ENCODE peak calls at places on chromosomes 12 and 14, in six cellular contexts. T is fibroblast of the conjunctiva; E is CD8-positive, alpha-beta T cell; H is activated naive CD4-positive, alpha-beta T cell treated with anti-CD3 and anti-CD28 coated beads for 36 hours; B is non-pigmented ciliary epithelial cell; C is stimulated activated CD4-positive, alpha-beta T cell treated with anti-CD3 and anti-CD28 coated beads, Interleukin-15, amount 100 ng/mL, for 1 hour. G is an unnamed sample.

GRCh38 chr12:131608740-131609665 is 101.9 kb upstream of the SFSWAP start:
- DNase-seq in T (peak), E (peak), H (peak), B (peak), C (peak), G (no peak)

GRCh38 chr12:118237053-118237665 is 101.2 kb downstream of the PEBP1 start:
- DNase-seq in T (no peak), E (no peak), H (no peak), B (no peak), C (no peak), G (no peak)

GRCh38 chr14:55707365-55707804 is 127.4 kb downstream of the KTN1 start:
- DNase-seq in T (peak), E (no peak), H (no peak), B (peak), C (no peak), G (no peak)

GRCh38 chr12:27491226-27491625 is 32.8 kb upstream of the PPFIBP1 start:
- DNase-seq in T (no peak), E (no peak), H (no peak), B (no peak), C (no peak), G (no peak)

GRCh38 chr14:72714094-72714493 is 179.8 kb downstream of the DPF3 start:
- DNase-seq in T (no peak), E (peak), H (peak), B (no peak), C (no peak), G (no peak)

GRCh38 chr14:71169861-71170260 is 262.6 kb downstream of the PCNX1 start:
- DNase-seq in T (no peak), E (no peak), H (no peak), B (no peak), C (no peak), G (no peak)

GRCh38 chr12:42846782-42847181 is 257.2 kb upstream of the PRICKLE1 start:
- DNase-seq in T (no peak), E (no peak), H (no peak), B (no peak), C (no peak), G (no peak)

GRCh38 chr12:88693837-88694445 is 113.7 kb upstream of the KITLG start:
- DNase-seq in T (no peak), E (no peak), H (no peak), B (no peak), C (no peak), G (no peak)

GRCh38 chr14:94524093-94524492 is 14.8 kb upstream of the SERPINA12 start:
- DNase-seq in T (no peak), E (no peak), H (no peak), B (no peak), C (no peak), G (no peak)

GRCh38 chr12:80857311-80857710 is 80.4 kb downstream of the LIN7A start:
- DNase-seq in T (no peak), E (no peak), H (no peak), B (peak), C (no peak), G (no peak)

GRCh38 chr12:16281157-16281556 is 3.7 kb upstream of the SLC15A5 start:
- DNase-seq in T (no peak), E (no peak), H (no peak), B (no peak), C (no peak), G (no peak)

GRCh38 chr12:4745249-4745648 is 25.0 kb downstream of the GALNT8 start:
- DNase-seq in T (no peak), E (no peak), H (no peak), B (no peak), C (no peak), G (no peak)

GRCh38 chr12:89862511-89863331 is 154.1 kb upstream of the ATP2B1 start:
- DNase-seq in T (no peak), E (no peak), H (peak), B (no peak), C (peak), G (no peak)

GRCh38 chr14:81371802-81372201 is 28.3 kb downstream of the STON2 start:
- DNase-seq in T (no peak), E (no peak), H (no peak), B (no peak), C (no peak), G (no peak)

G was measured in brain pericyte.